ENCODE peak calls at places on chromosomes 12 and 14, in ten cellular contexts. One of them, this sample, is unnamed.
A peak's percentile ranks its signal among the peaks of the same experiment; 100 is the strongest.

GRCh38 chr14:103395245-103395644 is 10.0 kb downstream of the MARK3 start:
- DNase-seq in vagina: no peak
- DNase-seq in HCT116: no peak
- DNase-seq in thoracic aorta: no peak
- DNase-seq in CD4-positive, CD25-positive, alpha-beta regulatory T cell: peak; percentile 37
- DNase-seq in CD8-positive, alpha-beta T cell: no peak
- DNase-seq in keratinocyte: no peak
- DNase-seq in aorta: no peak
- DNase-seq in BE2C: no peak
- DNase-seq in lung: no peak
- DNase-seq in this sample: no peak

GRCh38 chr14:92466068-92466458 is 47.5 kb upstream of the RIN3 start:
- DNase-seq in thoracic aorta: no peak
- DNase-seq in vagina: no peak
- DNase-seq in lung: no peak
- DNase-seq in BE2C: no peak
- DNase-seq in CD4-positive, CD25-positive, alpha-beta regulatory T cell: peak; percentile 64
- DNase-seq in HCT116: no peak
- DNase-seq in CD8-positive, alpha-beta T cell: no peak
- DNase-seq in keratinocyte: no peak
- DNase-seq in aorta: no peak
- DNase-seq in this sample: no peak

GRCh38 chr12:91877022-91877421 is 268.6 kb downstream of the BTG1 start:
- DNase-seq in thoracic aorta: no peak
- DNase-seq in HCT116: no peak
- DNase-seq in keratinocyte: no peak
- DNase-seq in aorta: peak; percentile 76
- DNase-seq in vagina: no peak
- DNase-seq in BE2C: no peak
- DNase-seq in CD8-positive, alpha-beta T cell: peak; percentile 75
- DNase-seq in lung: peak; percentile 42
- DNase-seq in CD4-positive, CD25-positive, alpha-beta regulatory T cell: peak; percentile 97
- DNase-seq in this sample: no peak

GRCh38 chr14:52961060-52961639 is 10.3 kb upstream of the FERMT2 start:
- DNase-seq in CD4-positive, CD25-positive, alpha-beta regulatory T cell: peak; percentile 68
- DNase-seq in thoracic aorta: no peak
- DNase-seq in keratinocyte: no peak
- DNase-seq in lung: peak; percentile 49
- DNase-seq in BE2C: peak; percentile 67
- DNase-seq in aorta: no peak
- DNase-seq in CD8-positive, alpha-beta T cell: no peak
- DNase-seq in vagina: no peak
- DNase-seq in HCT116: peak; percentile 58
- DNase-seq in this sample: peak; percentile 79

GRCh38 chr12:57727758-57728395 is 10.7 kb downstream of the AGAP2 start:
- DNase-seq in thoracic aorta: no peak
- DNase-seq in vagina: peak; percentile 74
- DNase-seq in keratinocyte: no peak
- DNase-seq in lung: no peak
- DNase-seq in BE2C: no peak
- DNase-seq in HCT116: no peak
- DNase-seq in CD8-positive, alpha-beta T cell: no peak
- DNase-seq in aorta: no peak
- DNase-seq in CD4-positive, CD25-positive, alpha-beta regulatory T cell: no peak
- DNase-seq in this sample: no peak

GRCh38 chr14:69693145-69693544 is 73.8 kb upstream of the SRSF5 start:
- DNase-seq in vagina: no peak
- DNase-seq in keratinocyte: no peak
- DNase-seq in HCT116: no peak
- DNase-seq in aorta: no peak
- DNase-seq in BE2C: no peak
- DNase-seq in lung: no peak
- DNase-seq in CD8-positive, alpha-beta T cell: no peak
- DNase-seq in thoracic aorta: no peak
- DNase-seq in CD4-positive, CD25-positive, alpha-beta regulatory T cell: no peak
- DNase-seq in this sample: peak; percentile 61

GRCh38 chr14:93939304-93940229 is 12.4 kb downstream of the FAM181A start:
- DNase-seq in lung: peak; percentile 79
- DNase-seq in CD8-positive, alpha-beta T cell: peak; percentile 87
- DNase-seq in aorta: peak; percentile 90
- DNase-seq in BE2C: peak; percentile 90
- DNase-seq in HCT116: peak; percentile 56
- DNase-seq in vagina: no peak
- DNase-seq in keratinocyte: no peak
- DNase-seq in thoracic aorta: peak; percentile 26
- DNase-seq in CD4-positive, CD25-positive, alpha-beta regulatory T cell: peak; percentile 89
- DNase-seq in this sample: peak; percentile 76

GRCh38 chr12:105275997-105276760 is 40.2 kb upstream of the APPL2 start:
- DNase-seq in CD8-positive, alpha-beta T cell: no peak
- DNase-seq in HCT116: no peak
- DNase-seq in BE2C: no peak
- DNase-seq in vagina: no peak
- DNase-seq in lung: no peak
- DNase-seq in aorta: no peak
- DNase-seq in CD4-positive, CD25-positive, alpha-beta regulatory T cell: no peak
- DNase-seq in keratinocyte: no peak
- DNase-seq in thoracic aorta: no peak
- DNase-seq in this sample: no peak

GRCh38 chr14:73242274-73242960 is 5.1 kb downstream of the PAPLN start:
- DNase-seq in BE2C: no peak
- DNase-seq in thoracic aorta: no peak
- DNase-seq in vagina: no peak
- DNase-seq in keratinocyte: no peak
- DNase-seq in HCT116: no peak
- DNase-seq in lung: no peak
- DNase-seq in CD8-positive, alpha-beta T cell: no peak
- DNase-seq in CD4-positive, CD25-positive, alpha-beta regulatory T cell: peak; percentile 9
- DNase-seq in aorta: peak; percentile 33
- DNase-seq in this sample: no peak

GRCh38 chr12:57859121-57859520 is 12.6 kb upstream of the CTDSP2 start:
- DNase-seq in thoracic aorta: no peak
- DNase-seq in CD4-positive, CD25-positive, alpha-beta regulatory T cell: no peak
- DNase-seq in lung: no peak
- DNase-seq in keratinocyte: no peak
- DNase-seq in vagina: no peak
- DNase-seq in BE2C: no peak
- DNase-seq in CD8-positive, alpha-beta T cell: no peak
- DNase-seq in aorta: no peak
- DNase-seq in HCT116: no peak
- DNase-seq in this sample: no peak

GRCh38 chr12:98870521-98870920 is 225.4 kb downstream of the APAF1 start:
- DNase-seq in CD8-positive, alpha-beta T cell: no peak
- DNase-seq in thoracic aorta: no peak
- DNase-seq in vagina: no peak
- DNase-seq in BE2C: no peak
- DNase-seq in lung: no peak
- DNase-seq in HCT116: no peak
- DNase-seq in keratinocyte: no peak
- DNase-seq in CD4-positive, CD25-positive, alpha-beta regulatory T cell: peak; percentile 18
- DNase-seq in aorta: no peak
- DNase-seq in this sample: no peak
- H3K27me3 ChIP-seq in CD8-positive, alpha-beta T cell: no peaks in the 10 kb centered on the region
- H3K27me3 ChIP-seq in thoracic aorta: no peaks in the 10 kb centered on the region
- H3K27me3 ChIP-seq in vagina: no peaks in the 10 kb centered on the region
- H3K27me3 ChIP-seq in BE2C: peaks cover 11% of the 10 kb centered on the region
- H3K27me3 ChIP-seq in lung: no peaks in the 10 kb centered on the region
- H3K27me3 ChIP-seq in HCT116: peaks cover 72% of the 10 kb centered on the region
- H3K27me3 ChIP-seq in keratinocyte: no peaks in the 10 kb centered on the region
- H3K27me3 ChIP-seq in CD4-positive, CD25-positive, alpha-beta regulatory T cell: peaks cover 4% of the 10 kb centered on the region
- H3K27me3 ChIP-seq in aorta: no peaks in the 10 kb centered on the region
- H3K27me3 ChIP-seq in this sample: no peaks in the 10 kb centered on the region

GRCh38 chr12:132904718-132905328 is 17.4 kb upstream of the CHFR start:
- DNase-seq in lung: peak; percentile 78
- DNase-seq in BE2C: peak; percentile 79
- DNase-seq in vagina: no peak
- DNase-seq in keratinocyte: no peak
- DNase-seq in CD4-positive, CD25-positive, alpha-beta regulatory T cell: peak; percentile 78
- DNase-seq in HCT116: no peak
- DNase-seq in CD8-positive, alpha-beta T cell: peak; percentile 91
- DNase-seq in thoracic aorta: peak; percentile 26
- DNase-seq in aorta: peak; percentile 89
- DNase-seq in this sample: peak; percentile 67

GRCh38 chr12:132909030-132909368 is 21.6 kb upstream of the CHFR start:
- DNase-seq in CD4-positive, CD25-positive, alpha-beta regulatory T cell: no peak
- DNase-seq in lung: no peak
- DNase-seq in keratinocyte: no peak
- DNase-seq in thoracic aorta: no peak
- DNase-seq in HCT116: no peak
- DNase-seq in CD8-positive, alpha-beta T cell: no peak
- DNase-seq in BE2C: no peak
- DNase-seq in aorta: no peak
- DNase-seq in vagina: no peak
- DNase-seq in this sample: no peak

GRCh38 chr12:132908145-132909029 is 21.0 kb upstream of the CHFR start:
- DNase-seq in BE2C: peak; percentile 98
- DNase-seq in vagina: peak; percentile 99
- DNase-seq in keratinocyte: peak; percentile 87
- DNase-seq in aorta: peak; percentile 98
- DNase-seq in CD8-positive, alpha-beta T cell: peak; percentile 92
- DNase-seq in HCT116: no peak
- DNase-seq in CD4-positive, CD25-positive, alpha-beta regulatory T cell: peak; percentile 98
- DNase-seq in lung: peak; percentile 96
- DNase-seq in thoracic aorta: peak; percentile 75
- DNase-seq in this sample: peak; percentile 99

DNA sequence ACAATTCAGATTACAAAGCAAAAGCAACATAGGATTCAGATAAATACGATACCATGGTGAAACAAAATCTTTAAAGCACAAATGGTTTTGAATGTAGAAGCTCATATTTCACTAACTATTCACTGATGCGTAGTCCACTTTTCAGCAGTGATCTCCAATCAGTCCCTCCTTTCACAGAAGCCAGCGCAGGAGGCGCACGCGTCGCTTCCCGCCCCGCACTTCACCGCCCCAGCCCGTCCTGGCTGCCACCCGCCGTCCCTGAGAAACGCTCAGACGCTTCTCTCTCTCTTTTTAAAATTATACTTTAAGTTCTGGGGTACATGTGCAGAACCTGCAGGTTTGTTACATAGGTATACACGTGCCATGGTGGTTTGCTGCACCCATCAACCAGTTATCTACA is 19.8 kb upstream of the CHFR start:
- DNase-seq in aorta: no peak
- DNase-seq in thoracic aorta: no peak
- DNase-seq in keratinocyte: no peak
- DNase-seq in BE2C: no peak
- DNase-seq in vagina: no peak
- DNase-seq in HCT116: no peak
- DNase-seq in lung: no peak
- DNase-seq in CD4-positive, CD25-positive, alpha-beta regulatory T cell: no peak
- DNase-seq in CD8-positive, alpha-beta T cell: no peak
- DNase-seq in this sample: no peak
- H3K4me3 ChIP-seq in aorta: no peak overlapping the region
- H3K4me3 ChIP-seq in thoracic aorta: peak overlapping the region; percentile 75
- H3K4me3 ChIP-seq in keratinocyte: no peak overlapping the region
- H3K4me3 ChIP-seq in BE2C: no peak overlapping the region
- H3K4me3 ChIP-seq in vagina: peak overlapping the region; percentile 63
- H3K4me3 ChIP-seq in HCT116: no peak overlapping the region
- H3K4me3 ChIP-seq in lung: no peak overlapping the region
- H3K4me3 ChIP-seq in CD4-positive, CD25-positive, alpha-beta regulatory T cell: no peak overlapping the region
- H3K4me3 ChIP-seq in CD8-positive, alpha-beta T cell: no peak overlapping the region
- H3K4me3 ChIP-seq in this sample: no peak overlapping the region

DNA sequence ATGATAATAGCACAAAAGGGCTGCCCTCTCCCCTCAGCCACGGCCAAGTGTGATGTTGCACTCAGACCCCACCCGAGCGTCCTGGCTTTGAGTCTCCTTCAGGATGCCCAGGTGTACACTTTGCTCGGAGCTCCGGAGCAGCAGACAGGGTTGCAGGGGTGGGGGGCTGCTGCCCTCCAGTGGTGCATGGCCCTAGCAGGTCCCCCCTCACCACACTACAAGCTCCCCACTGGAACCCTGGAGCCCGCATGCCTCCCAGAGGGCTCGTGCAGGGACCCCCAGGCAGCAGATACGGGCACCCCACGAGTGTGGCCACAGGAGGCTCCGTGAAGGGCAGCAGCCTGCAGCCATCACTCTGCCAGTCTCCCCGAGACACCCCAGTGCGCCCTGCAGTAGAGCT is 69.9 kb upstream of the C14orf180 start:
- DNase-seq in keratinocyte: no peak
- DNase-seq in CD8-positive, alpha-beta T cell: no peak
- DNase-seq in aorta: no peak
- DNase-seq in lung: no peak
- DNase-seq in vagina: no peak
- DNase-seq in CD4-positive, CD25-positive, alpha-beta regulatory T cell: no peak
- DNase-seq in thoracic aorta: no peak
- DNase-seq in HCT116: no peak
- DNase-seq in BE2C: peak; percentile 52
- DNase-seq in this sample: no peak
- H3K27me3 ChIP-seq in keratinocyte: peaks cover 40% of the 10 kb centered on the region
- H3K27me3 ChIP-seq in CD8-positive, alpha-beta T cell: no peaks in the 10 kb centered on the region
- H3K27me3 ChIP-seq in aorta: no peaks in the 10 kb centered on the region
- H3K27me3 ChIP-seq in lung: no peaks in the 10 kb centered on the region
- H3K27me3 ChIP-seq in vagina: no peaks in the 10 kb centered on the region
- H3K27me3 ChIP-seq in CD4-positive, CD25-positive, alpha-beta regulatory T cell: no peaks in the 10 kb centered on the region
- H3K27me3 ChIP-seq in thoracic aorta: no peaks in the 10 kb centered on the region
- H3K27me3 ChIP-seq in HCT116: peaks cover 14% of the 10 kb centered on the region
- H3K27me3 ChIP-seq in BE2C: no peaks in the 10 kb centered on the region
- H3K27me3 ChIP-seq in this sample: no peaks in the 10 kb centered on the region

GRCh38 chr14:21171128-21171527 is 15.3 kb upstream of the OR5AU1 start:
- DNase-seq in BE2C: no peak
- DNase-seq in CD4-positive, CD25-positive, alpha-beta regulatory T cell: no peak
- DNase-seq in aorta: no peak
- DNase-seq in lung: no peak
- DNase-seq in vagina: no peak
- DNase-seq in keratinocyte: no peak
- DNase-seq in CD8-positive, alpha-beta T cell: no peak
- DNase-seq in thoracic aorta: no peak
- DNase-seq in HCT116: no peak
- DNase-seq in this sample: peak; percentile 26

GRCh38 chr14:21169587-21169986 is 13.7 kb upstream of the OR5AU1 start:
- DNase-seq in BE2C: no peak
- DNase-seq in vagina: no peak
- DNase-seq in thoracic aorta: no peak
- DNase-seq in CD4-positive, CD25-positive, alpha-beta regulatory T cell: no peak
- DNase-seq in HCT116: no peak
- DNase-seq in CD8-positive, alpha-beta T cell: no peak
- DNase-seq in lung: no peak
- DNase-seq in keratinocyte: no peak
- DNase-seq in aorta: no peak
- DNase-seq in this sample: no peak

GRCh38 chr14:21163721-21164120 is 7.9 kb upstream of the OR5AU1 start:
- DNase-seq in BE2C: no peak
- DNase-seq in keratinocyte: no peak
- DNase-seq in HCT116: no peak
- DNase-seq in lung: no peak
- DNase-seq in aorta: no peak
- DNase-seq in vagina: no peak
- DNase-seq in CD8-positive, alpha-beta T cell: no peak
- DNase-seq in CD4-positive, CD25-positive, alpha-beta regulatory T cell: no peak
- DNase-seq in thoracic aorta: no peak
- DNase-seq in this sample: no peak

DNA sequence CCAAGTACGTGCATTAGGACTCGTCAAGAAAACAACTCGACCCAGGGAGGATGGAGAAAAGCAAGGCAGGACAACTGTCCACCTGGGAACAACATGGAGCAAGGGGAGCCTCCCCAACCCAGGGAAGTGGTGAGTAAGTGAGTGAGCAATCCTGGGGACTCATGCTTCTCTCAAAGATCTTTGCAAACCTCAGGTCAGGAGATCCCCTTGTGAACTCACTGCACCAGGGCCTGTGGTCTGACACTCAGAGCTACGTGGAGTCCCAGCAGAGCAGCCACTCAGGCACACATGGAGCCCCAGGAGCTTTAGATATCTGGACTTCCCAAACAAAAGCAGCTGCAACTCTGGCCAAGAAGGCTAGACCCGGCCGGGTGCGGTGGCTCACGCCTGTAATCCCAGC is 12.2 kb upstream of the OR5AU1 start:
- DNase-seq in lung: no peak
- DNase-seq in thoracic aorta: no peak
- DNase-seq in keratinocyte: no peak
- DNase-seq in CD8-positive, alpha-beta T cell: no peak
- DNase-seq in HCT116: no peak
- DNase-seq in aorta: no peak
- DNase-seq in vagina: no peak
- DNase-seq in CD4-positive, CD25-positive, alpha-beta regulatory T cell: no peak
- DNase-seq in BE2C: no peak
- DNase-seq in this sample: no peak
- H3K4me3 ChIP-seq in lung: no peak overlapping the region
- H3K4me3 ChIP-seq in thoracic aorta: no peak overlapping the region
- H3K4me3 ChIP-seq in keratinocyte: no peak overlapping the region
- H3K4me3 ChIP-seq in CD8-positive, alpha-beta T cell: no peak overlapping the region
- H3K4me3 ChIP-seq in HCT116: no peak overlapping the region
- H3K4me3 ChIP-seq in aorta: no peak overlapping the region
- H3K4me3 ChIP-seq in vagina: no peak overlapping the region
- H3K4me3 ChIP-seq in CD4-positive, CD25-positive, alpha-beta regulatory T cell: no peak overlapping the region
- H3K4me3 ChIP-seq in BE2C: no peak overlapping the region
- H3K4me3 ChIP-seq in this sample: no peak overlapping the region

This sample was measured in cardiac muscle cell.